ENCODE peak calls at places on chromosomes 13 and 19, in nine cellular contexts. V is mammary epithelial cell; Y is Peyer's patch; L is Panc1; C is CD4-positive, alpha-beta memory T cell; F is aorta; K is mesendoderm; B is small intestine; G is cardiac muscle cell. Z is an unnamed sample.

GRCh38 chr19:6480843-6481415 is 658 bp downstream of the DENND1C start:
- DNase-seq in F (no peak), G (no peak), C (no peak), L (no peak), B (no peak), Y (no peak), K (no peak), V (no peak), Z (no peak)

GRCh38 chr13:112447761-112448603 is 71.8 kb downstream of the SPACA7 start:
- DNase-seq in K (no peak), L (no peak), B (peak; percentile 19), C (no peak), V (no peak), F (peak; percentile 65), G (no peak), Y (no peak), Z (no peak)

GRCh38 chr13:33445024-33445423 is 159.5 kb upstream of the STARD13 start:
- DNase-seq in V (no peak), K (no peak), Y (no peak), L (no peak), F (no peak), B (peak; percentile 52), C (no peak), G (no peak), Z (no peak)

GRCh38 chr19:58067240-58067912 is 8.3 kb downstream of the ZNF135 start:
- DNase-seq in C (no peak), K (peak; percentile 49), F (peak; percentile 17), V (no peak), B (no peak), Y (no peak), G (no peak), L (no peak), Z (no peak)

GRCh38 chr19:41431426-41432386 is 4.5 kb upstream of the B3GNT8 start:
- DNase-seq in L (no peak), K (peak; percentile 48), Y (no peak), G (peak; percentile 96), B (peak; percentile 48), F (no peak), C (no peak), V (peak; percentile 25), Z (peak; percentile 92)

GRCh38 chr13:109764474-109765292 is 21.7 kb downstream of the IRS2 start:
- DNase-seq in Y (no peak), G (no peak), L (no peak), F (no peak), C (peak; percentile 32), K (peak; percentile 25), B (no peak), V (peak; percentile 59), Z (no peak)

GRCh38 chr13:72570019-72570418 is 157.4 kb downstream of the MZT1 start:
- DNase-seq in K (no peak), G (no peak), Y (no peak), C (no peak), L (no peak), V (no peak), B (no peak), F (no peak), Z (no peak)

GRCh38 chr13:19155321-19155861 is 26.2 kb downstream of the TUBA3C start:
- DNase-seq in L (no peak), F (no peak), V (no peak), K (no peak), B (no peak), Y (no peak), G (no peak), C (no peak), Z (no peak)

GRCh38 chr19:14107581-14108461 is 9.7 kb downstream of the PRKACA start:
- DNase-seq in G (no peak), C (no peak), F (peak; percentile 87), L (no peak), Y (no peak), B (no peak), K (peak; percentile 34), V (no peak), Z (peak; percentile 76)

GRCh38 chr13:26050568-26051230 is 1.1 kb downstream of the SHISA2 start:
- DNase-seq in L (no peak), K (peak; percentile 70), B (no peak), V (peak; percentile 48), Y (no peak), G (peak; percentile 70), F (no peak), C (peak; percentile 20), Z (no peak)

GRCh38 chr13:112796190-112796915 is 106.5 kb downstream of the ATP11A start:
- DNase-seq in B (no peak), C (no peak), Y (no peak), L (no peak), F (no peak), G (no peak), V (no peak), K (no peak), Z (no peak)

GRCh38 chr19:5172859-5173577 is 167.6 kb downstream of the PTPRS start:
- DNase-seq in Y (no peak), L (peak; percentile 80), F (no peak), K (peak; percentile 14), G (no peak), B (no peak), C (no peak), V (peak; percentile 99), Z (peak; percentile 8)
- H3K4me1 ChIP-seq in Y (no peaks in the 10 kb centered on the region), L (no peaks in the 10 kb centered on the region), F (no peaks in the 10 kb centered on the region), K (no peaks in the 10 kb centered on the region), G (peaks cover 5% of the 10 kb centered on the region), B (no peaks in the 10 kb centered on the region), C (no peaks in the 10 kb centered on the region), V (no peaks in the 10 kb centered on the region), Z (no peaks in the 10 kb centered on the region)

GRCh38 chr19:23343434-23344010 is 51.7 kb downstream of the ZNF91 start:
- DNase-seq in K (no peak), G (no peak), C (no peak), B (no peak), V (peak; percentile 30), F (no peak), L (no peak), Y (no peak), Z (no peak)
- H3K27ac ChIP-seq in K (no peak overlapping the region), G (no peak overlapping the region), C (no peak overlapping the region), B (no peak overlapping the region), V (no peak overlapping the region), F (no peak overlapping the region), L (no peak overlapping the region), Y (no peak overlapping the region), Z (no peak overlapping the region)

GRCh38 chr13:27339299-27339698 is 68.7 kb downstream of the RASL11A start:
- DNase-seq in F (no peak), C (peak; percentile 29), V (peak; percentile 20), B (peak; percentile 71), G (peak; percentile 54), L (no peak), Y (peak; percentile 46), K (peak; percentile 90), Z (no peak)
- H3K4me1 ChIP-seq in F (no peaks in the 10 kb centered on the region), C (no peaks in the 10 kb centered on the region), V (no peaks in the 10 kb centered on the region), B (no peaks in the 10 kb centered on the region), G (no peaks in the 10 kb centered on the region), L (peaks cover 9% of the 10 kb centered on the region), Y (no peaks in the 10 kb centered on the region), K (no peaks in the 10 kb centered on the region), Z (no peaks in the 10 kb centered on the region)

DNA sequence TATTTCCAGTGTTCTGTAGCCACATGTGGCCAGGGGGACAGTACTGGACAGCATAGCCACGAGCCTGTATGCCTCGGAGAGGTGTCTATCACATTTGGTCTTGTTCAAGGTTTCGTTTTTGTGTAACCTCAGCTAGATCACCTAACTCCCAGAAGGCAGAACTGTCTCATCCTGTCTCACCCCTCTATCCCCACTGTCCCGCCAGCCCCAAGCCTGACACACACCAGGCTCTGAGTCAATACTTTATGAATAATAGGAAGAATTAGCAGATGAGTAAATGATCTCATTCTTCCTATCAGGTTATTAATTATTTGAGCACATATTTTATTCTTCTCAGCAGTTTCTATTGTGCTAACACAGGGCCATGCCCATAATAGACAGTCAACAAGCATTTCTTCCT is 132.2 kb downstream of the NUFIP1 start:
- DNase-seq in C (no peak), L (no peak), G (no peak), B (no peak), Y (no peak), V (no peak), K (no peak), F (no peak), Z (no peak)
- H3K27ac ChIP-seq in C (no peak overlapping the region), L (no peak overlapping the region), G (no peak overlapping the region), B (no peak overlapping the region), Y (no peak overlapping the region), V (no peak overlapping the region), K (no peak overlapping the region), F (no peak overlapping the region), Z (no peak overlapping the region)

Z was measured in heart left ventricle.